ENCODE peak calls at places on chromosomes 5 and 9, in eight cellular contexts. Z is central memory CD4-positive, alpha-beta T cell; X is NCI-H774; U is left ventricle myocardium inferior; V is nephron progenitor cell; O is NCI-H2171 treated with DMSO at 0.1 percent for 48 hours; D is H4; E is non-pigmented ciliary epithelial cell. W is an unnamed sample.

GRCh38 chr9:36903541-36904435 is 130.3 kb downstream of the PAX5 start:
- DNase-seq in Z (no peak), X (no peak), U (no peak), V (no peak), O (no peak), D (peak), E (peak), W (peak)

GRCh38 chr5:96259211-96259772 is 173.8 kb downstream of the PCSK1 start:
- DNase-seq in Z (no peak), X (no peak), U (no peak), V (no peak), O (no peak), D (peak), E (peak), W (no peak)

GRCh38 chr5:72307968-72308852 is 11.8 kb downstream of the MRPS27 start:
- DNase-seq in Z (peak), X (peak), U (peak), V (peak), O (peak), D (peak), E (peak), W (peak)

GRCh38 chr5:134394932-134395331 is 16.7 kb downstream of the CDKN2AIPNL start:
- DNase-seq in Z (no peak), X (no peak), U (no peak), V (no peak), O (no peak), D (no peak), E (no peak), W (no peak)

GRCh38 chr9:38017149-38017884 is 51.7 kb downstream of the SHB start:
- DNase-seq in Z (no peak), X (no peak), U (peak), V (peak), O (no peak), D (peak), E (no peak), W (peak)

GRCh38 chr9:90803860-90804593 is 2.4 kb downstream of the SYK start:
- DNase-seq in Z (no peak), X (no peak), U (no peak), V (no peak), O (peak), D (no peak), E (no peak), W (no peak)

GRCh38 chr5:31442253-31442820 is 89.6 kb downstream of the DROSHA start:
- DNase-seq in Z (no peak), X (no peak), U (no peak), V (no peak), O (no peak), D (peak), E (no peak), W (no peak)

GRCh38 chr5:112186401-112186990 is 232.6 kb downstream of the EPB41L4A start:
- DNase-seq in Z (no peak), X (no peak), U (no peak), V (peak), O (peak), D (peak), E (no peak), W (no peak)

GRCh38 chr5:180541710-180542109 is 47.5 kb downstream of the CNOT6 start:
- DNase-seq in Z (no peak), X (no peak), U (no peak), V (no peak), O (no peak), D (no peak), E (no peak), W (no peak)

GRCh38 chr5:19880859-19881436 is 107.1 kb downstream of the CDH18 start:
- DNase-seq in Z (no peak), X (peak), U (no peak), V (no peak), O (peak), D (no peak), E (no peak), W (peak)

GRCh38 chr5:180313677-180314076 is 21.8 kb upstream of the MAPK9 start:
- DNase-seq in Z (no peak), X (no peak), U (peak), V (no peak), O (no peak), D (peak), E (no peak), W (peak)

GRCh38 chr9:112091805-112092204 is 83.3 kb downstream of the SUSD1 start:
- DNase-seq in Z (no peak), X (peak), U (no peak), V (no peak), O (peak), D (peak), E (no peak), W (no peak)

GRCh38 chr5:112957409-112957808 is 19.2 kb upstream of the DCP2 start:
- DNase-seq in Z (no peak), X (no peak), U (no peak), V (no peak), O (no peak), D (no peak), E (no peak), W (no peak)

GRCh38 chr9:93184439-93185221 is 691 bp downstream of the WNK2 start:
- DNase-seq in Z (no peak), X (no peak), U (no peak), V (peak), O (no peak), D (no peak), E (no peak), W (no peak)

GRCh38 chr5:106962464-106963230 is 708.1 kb downstream of the EFNA5 start:
- DNase-seq in Z (no peak), X (no peak), U (no peak), V (no peak), O (no peak), D (peak), E (peak), W (no peak)

GRCh38 chr5:61824396-61824795 is 481.6 kb upstream of the KIF2A start:
- DNase-seq in Z (no peak), X (no peak), U (no peak), V (no peak), O (no peak), D (no peak), E (no peak), W (no peak)

GRCh38 chr9:76785501-76785900 is 21.3 kb downstream of the PCA3 start:
- DNase-seq in Z (no peak), X (no peak), U (no peak), V (no peak), O (no peak), D (no peak), E (no peak), W (no peak)

GRCh38 chr5:133932441-133933168 is 35.8 kb downstream of the C5orf15 start:
- DNase-seq in Z (no peak), X (no peak), U (no peak), V (no peak), O (no peak), D (no peak), E (no peak), W (no peak)

GRCh38 chr9:70112981-70113380 is 69.3 kb downstream of the MAMDC2 start:
- DNase-seq in Z (no peak), X (no peak), U (no peak), V (no peak), O (no peak), D (peak), E (no peak), W (no peak)

GRCh38 chr5:151703780-151704179 is 17.1 kb upstream of the SPARC start:
- DNase-seq in Z (no peak), X (no peak), U (no peak), V (no peak), O (no peak), D (no peak), E (no peak), W (no peak)

GRCh38 chr5:76953551-76954382 is 922 bp downstream of the CRHBP start:
- DNase-seq in Z (no peak), X (no peak), U (no peak), V (peak), O (no peak), D (no peak), E (no peak), W (no peak)

GRCh38 chr9:108150736-108151135 is 661.2 kb upstream of the KLF4 start:
- DNase-seq in Z (no peak), X (no peak), U (peak), V (no peak), O (no peak), D (no peak), E (no peak), W (no peak)

GRCh38 chr9:135565141-135565628 is 3.6 kb downstream of the PAEP start:
- DNase-seq in Z (no peak), X (no peak), U (no peak), V (no peak), O (no peak), D (no peak), E (no peak), W (no peak)

GRCh38 chr5:38591450-38591849 is 35.0 kb upstream of the LIFR start:
- DNase-seq in Z (no peak), X (no peak), U (no peak), V (no peak), O (no peak), D (peak), E (no peak), W (no peak)

GRCh38 chr5:142439208-142439607 is 114.4 kb upstream of the SPRY4 start:
- DNase-seq in Z (no peak), X (no peak), U (no peak), V (no peak), O (no peak), D (no peak), E (no peak), W (no peak)

GRCh38 chr9:127572961-127573727 is 38.9 kb upstream of the STXBP1 start:
- DNase-seq in Z (no peak), X (no peak), U (no peak), V (no peak), O (peak), D (peak), E (no peak), W (no peak)

GRCh38 chr5:96984506-96985192 is 48.8 kb downstream of the LNPEP start:
- DNase-seq in Z (no peak), X (no peak), U (no peak), V (no peak), O (no peak), D (peak), E (no peak), W (no peak)

GRCh38 chr5:158050401-158050800 is 191.5 kb upstream of the CLINT1 start:
- DNase-seq in Z (no peak), X (no peak), U (no peak), V (no peak), O (no peak), D (no peak), E (no peak), W (no peak)

GRCh38 chr5:102450313-102450990 is 48.3 kb downstream of the SLCO6A1 start:
- DNase-seq in Z (no peak), X (no peak), U (no peak), V (no peak), O (no peak), D (peak), E (no peak), W (no peak)

GRCh38 chr5:10275991-10276390 is 25.9 kb downstream of the CCT5 start:
- DNase-seq in Z (no peak), X (no peak), U (no peak), V (no peak), O (no peak), D (no peak), E (no peak), W (no peak)

GRCh38 chr9:74824654-74825053 is 63.1 kb downstream of the TRPM6 start:
- DNase-seq in Z (no peak), X (no peak), U (no peak), V (no peak), O (peak), D (peak), E (no peak), W (no peak)

GRCh38 chr5:138649316-138649720 is 74.1 kb upstream of the HSPA9 start:
- DNase-seq in Z (no peak), X (no peak), U (no peak), V (peak), O (no peak), D (no peak), E (no peak), W (no peak)

GRCh38 chr9:36939214-36939613 is 94.9 kb downstream of the PAX5 start:
- DNase-seq in Z (no peak), X (no peak), U (no peak), V (no peak), O (no peak), D (no peak), E (no peak), W (no peak)

GRCh38 chr5:148583421-148583965 is 70.8 kb downstream of the HTR4 start:
- DNase-seq in Z (no peak), X (no peak), U (no peak), V (no peak), O (no peak), D (no peak), E (no peak), W (no peak)

GRCh38 chr9:33172256-33172678 is 5.1 kb upstream of the B4GALT1 start:
- DNase-seq in Z (no peak), X (no peak), U (no peak), V (no peak), O (no peak), D (no peak), E (no peak), W (no peak)

GRCh38 chr9:127968717-127969383 is 11.9 kb downstream of the EEIG1 start:
- DNase-seq in Z (no peak), X (no peak), U (peak), V (no peak), O (no peak), D (peak), E (peak), W (no peak)